ENCODE peak calls at places on chromosomes 1 and 21, in seven cellular contexts. T is AG08395; P is substantia nigra; K is activated T-helper 2 cell treated with anti-CD3 and anti-CD28 coated beads, Interferon-gamma antibody, Interleukin-2, Interleukin-4, amounts not matched to agents 10 μg/mL and 5 μg/mL and 100 μg/mL, durations not matched to agents 14 hours and 24 hours and 36 hours; U is globus pallidus; Q is ureter; M is NCI-H1436. R is an unnamed sample.

GRCh38 chr1:8816306-8816705 is 1.1 kb downstream of the RERE start:
- DNase-seq in T (peak), P (no peak), K (no peak), U (peak), Q (no peak), M (no peak), R (no peak)

GRCh38 chr1:84365225-84366221 is 32.8 kb upstream of the DNASE2B start:
- DNase-seq in T (peak), P (no peak), K (no peak), U (no peak), Q (no peak), M (no peak), R (no peak)

GRCh38 chr1:39086386-39087108 is 60.4 kb downstream of the NDUFS5 start:
- DNase-seq in T (peak), P (no peak), K (no peak), U (no peak), Q (no peak), M (no peak), R (no peak)

GRCh38 chr21:46604975-46605758 is at the start of gene S100B:
- DNase-seq in T (no peak), P (peak), K (no peak), U (peak), Q (no peak), M (peak), R (peak)

GRCh38 chr21:34077888-34078287 is 4.5 kb downstream of the MRPS6 start:
- DNase-seq in T (no peak), P (no peak), K (no peak), U (no peak), Q (no peak), M (no peak), R (no peak)

GRCh38 chr1:104125935-104126334 is 376.2 kb downstream of the AMY1C start:
- DNase-seq in T (no peak), P (no peak), K (no peak), U (no peak), Q (no peak), M (no peak), R (no peak)

GRCh38 chr1:51070640-51071039 is 31.4 kb upstream of the C1orf185 start:
- DNase-seq in T (peak), P (no peak), K (no peak), U (no peak), Q (no peak), M (no peak), R (no peak)

GRCh38 chr1:112271270-112271669 is 124.7 kb upstream of the CTTNBP2NL start:
- DNase-seq in T (no peak), P (no peak), K (no peak), U (no peak), Q (no peak), M (no peak), R (no peak)

GRCh38 chr1:172870901-172871606 is 179.7 kb downstream of the TNFSF18 start:
- DNase-seq in T (peak), P (no peak), K (no peak), U (no peak), Q (no peak), M (no peak), R (no peak)

GRCh38 chr1:209674957-209675566 is at the start of gene G0S2:
- DNase-seq in T (peak), P (peak), K (no peak), U (peak), Q (peak), M (no peak), R (no peak)

GRCh38 chr21:28104346-28104745 is 888.3 kb downstream of the LTN1 start:
- DNase-seq in T (no peak), P (no peak), K (no peak), U (no peak), Q (no peak), M (no peak), R (no peak)

R was measured in NCI-H2227 treated with DMSO at 0.1 percent for 48 hours.